ENCODE peak calls at places on chromosome 2, in ten cellular contexts. U is dermis blood vessel endothelial cell; P is NCI-H1092 treated with DMSO at 0.1 percent for 48 hours; Z is fibroblast of the conjunctiva; H is H9; T is A549; O is nucleus accumbens; M is hepatocyte; J is GM23248; F is stimulated activated CD4-positive, alpha-beta T cell treated with anti-CD3 and anti-CD28 coated beads, Interleukin-12 subunit alpha, Interleukin-12 subunit beta, amount 100 ng/mL, for 4 hours. V is an unnamed sample.

GRCh38 chr2:27723372-27724144 is 48.0 kb upstream of the MRPL33 start:
- DNase-seq in U (peak; percentile 89), P (no peak), Z (peak; percentile 68), H (peak; percentile 76), T (peak; percentile 83), O (no peak), M (peak; percentile 91), J (peak; percentile 91), F (no peak), V (peak; percentile 71)

GRCh38 chr2:61421611-61422010 is 49.3 kb downstream of the USP34 start:
- DNase-seq in U (no peak), P (no peak), Z (no peak), H (no peak), T (no peak), O (no peak), M (no peak), J (no peak), F (no peak), V (no peak)

GRCh38 chr2:21372654-21373053 is 248.9 kb downstream of the TDRD15 start:
- DNase-seq in U (no peak), P (no peak), Z (no peak), H (peak; percentile 53), T (peak; percentile 7), O (no peak), M (peak; percentile 54), J (peak; percentile 2), F (no peak), V (no peak)

GRCh38 chr2:200809506-200810251 is 2.0 kb upstream of the BZW1 start:
- DNase-seq in U (no peak), P (no peak), Z (no peak), H (no peak), T (no peak), O (no peak), M (no peak), J (peak; percentile 25), F (no peak), V (no peak)

GRCh38 chr2:194557993-194558392 is 1099.0 kb upstream of the SLC39A10 start:
- DNase-seq in U (no peak), P (no peak), Z (no peak), H (no peak), T (no peak), O (no peak), M (no peak), J (no peak), F (no peak), V (no peak)

GRCh38 chr2:10235099-10235908 is 67.4 kb upstream of the HPCAL1 start:
- DNase-seq in U (no peak), P (no peak), Z (no peak), H (no peak), T (no peak), O (no peak), M (no peak), J (no peak), F (no peak), V (no peak)

GRCh38 chr2:128474014-128474961 is 155.6 kb upstream of the HS6ST1 start:
- DNase-seq in U (no peak), P (no peak), Z (no peak), H (no peak), T (no peak), O (no peak), M (no peak), J (no peak), F (no peak), V (no peak)

GRCh38 chr2:179460101-179460500 is 195.5 kb upstream of the SESTD1 start:
- DNase-seq in U (no peak), P (no peak), Z (no peak), H (no peak), T (no peak), O (no peak), M (peak; percentile 15), J (peak; percentile 58), F (no peak), V (no peak)

GRCh38 chr2:187627153-187627552 is 72.9 kb upstream of the TFPI start:
- DNase-seq in U (no peak), P (no peak), Z (no peak), H (no peak), T (no peak), O (no peak), M (no peak), J (no peak), F (no peak), V (no peak)

GRCh38 chr2:31386648-31387047 is 27.9 kb downstream of the XDH start:
- DNase-seq in U (no peak), P (no peak), Z (no peak), H (peak; percentile 55), T (no peak), O (no peak), M (no peak), J (peak; percentile 19), F (no peak), V (no peak)

GRCh38 chr2:220090050-220090449 is 462.6 kb downstream of the SLC4A3 start:
- DNase-seq in U (no peak), P (no peak), Z (peak; percentile 43), H (no peak), T (no peak), O (no peak), M (no peak), J (peak; percentile 42), F (no peak), V (no peak)

GRCh38 chr2:68734688-68735525 is at the start of gene ARHGAP25:
- DNase-seq in U (no peak), P (no peak), Z (no peak), H (no peak), T (no peak), O (no peak), M (no peak), J (no peak), F (peak; percentile 45), V (no peak)

GRCh38 chr2:41854227-41854626 is 193.6 kb upstream of the PKDCC start:
- DNase-seq in U (no peak), P (no peak), Z (no peak), H (no peak), T (no peak), O (no peak), M (no peak), J (peak; percentile 57), F (no peak), V (no peak)

GRCh38 chr2:189683348-189683747 is 8.9 kb downstream of the ANKAR start:
- DNase-seq in U (peak; percentile 13), P (no peak), Z (no peak), H (no peak), T (no peak), O (no peak), M (no peak), J (peak; percentile 8), F (no peak), V (no peak)

GRCh38 chr2:9380702-9381628 is 42.4 kb downstream of the ITGB1BP1 start:
- DNase-seq in U (peak; percentile 89), P (no peak), Z (peak; percentile 93), H (no peak), T (peak; percentile 79), O (no peak), M (peak; percentile 73), J (peak; percentile 95), F (no peak), V (peak; percentile 80)

GRCh38 chr2:213065583-213066444 is 85.6 kb downstream of the IKZF2 start:
- DNase-seq in U (no peak), P (peak; percentile 86), Z (peak; percentile 29), H (peak; percentile 39), T (no peak), O (no peak), M (peak; percentile 37), J (peak; percentile 26), F (no peak), V (peak; percentile 31)

GRCh38 chr2:222445226-222445625 is 20.9 kb downstream of the SGPP2 start:
- DNase-seq in U (no peak), P (no peak), Z (no peak), H (no peak), T (no peak), O (no peak), M (no peak), J (no peak), F (no peak), V (no peak)

GRCh38 chr2:170582313-170582712 is 132.8 kb upstream of the SP5 start:
- DNase-seq in U (no peak), P (no peak), Z (no peak), H (no peak), T (no peak), O (no peak), M (no peak), J (no peak), F (no peak), V (no peak)

GRCh38 chr2:147867050-147867449 is 22.2 kb downstream of the ACVR2A start:
- DNase-seq in U (no peak), P (no peak), Z (no peak), H (no peak), T (no peak), O (no peak), M (no peak), J (no peak), F (no peak), V (no peak)

GRCh38 chr2:27078267-27079194 is at the start of gene EMILIN1:
- DNase-seq in U (no peak), P (no peak), Z (peak; percentile 93), H (peak; percentile 49), T (no peak), O (peak; percentile 48), M (peak; percentile 84), J (peak; percentile 96), F (no peak), V (peak; percentile 96)

GRCh38 chr2:120341977-120342376 is 4.0 kb upstream of the INHBB start:
- DNase-seq in U (no peak), P (no peak), Z (no peak), H (no peak), T (no peak), O (no peak), M (no peak), J (no peak), F (no peak), V (no peak)

GRCh38 chr2:80147690-80148089 is 156.9 kb downstream of the LRRTM1 start:
- DNase-seq in U (no peak), P (no peak), Z (no peak), H (no peak), T (no peak), O (no peak), M (no peak), J (no peak), F (no peak), V (no peak)

GRCh38 chr2:65227035-65227470 is 578 bp upstream of the ACTR2 start:
- DNase-seq in U (peak; percentile 48), P (no peak), Z (no peak), H (no peak), T (no peak), O (no peak), M (peak; percentile 31), J (peak; percentile 62), F (no peak), V (no peak)

GRCh38 chr2:223081789-223082188 is 29.8 kb downstream of the KCNE4 start:
- DNase-seq in U (no peak), P (no peak), Z (no peak), H (no peak), T (no peak), O (no peak), M (no peak), J (peak; percentile 38), F (no peak), V (no peak)

GRCh38 chr2:36568533-36569246 is 29.3 kb downstream of the FEZ2 start:
- DNase-seq in U (peak; percentile 97), P (no peak), Z (no peak), H (no peak), T (peak; percentile 43), O (no peak), M (no peak), J (peak; percentile 74), F (no peak), V (no peak)

GRCh38 chr2:147538848-147539247 is 306.0 kb upstream of the ACVR2A start:
- DNase-seq in U (no peak), P (no peak), Z (no peak), H (no peak), T (no peak), O (no peak), M (no peak), J (peak; percentile 58), F (no peak), V (no peak)

GRCh38 chr2:112229365-112229764 is 25.5 kb downstream of the ZC3H8 start:
- DNase-seq in U (peak; percentile 9), P (no peak), Z (peak; percentile 79), H (no peak), T (no peak), O (no peak), M (no peak), J (peak; percentile 7), F (no peak), V (no peak)

GRCh38 chr2:8790739-8791162 is 46.7 kb downstream of the KIDINS220 start:
- DNase-seq in U (no peak), P (no peak), Z (no peak), H (no peak), T (no peak), O (no peak), M (no peak), J (no peak), F (no peak), V (no peak)